ENCODE peak calls at places on chromosomes 12 and 14, in five cellular contexts. Q is HCT116, E is prostate gland, T is endothelial cell of umbilical vein, C is stomach. Y is an unnamed sample.

GRCh38 chr12:93733358-93733757 is 56.2 kb downstream of the CRADD start:
- DNase-seq in C (no peak), E (no peak), T (no peak), Q (no peak), Y (no peak)

GRCh38 chr12:89067436-89067835 is 284.9 kb downstream of the DUSP6 start:
- DNase-seq in C (no peak), T (no peak), E (no peak), Q (peak), Y (no peak)

GRCh38 chr12:63982787-63983186 is 138.3 kb downstream of the SRGAP1 start:
- DNase-seq in T (no peak), Q (no peak), E (no peak), C (no peak), Y (no peak)

GRCh38 chr14:66038214-66038977 is 447.8 kb upstream of the CCDC196 start:
- DNase-seq in T (no peak), Q (no peak), C (no peak), E (no peak), Y (no peak)

GRCh38 chr12:22377731-22378496 is 43.4 kb upstream of the ST8SIA1 start:
- DNase-seq in T (no peak), E (no peak), C (no peak), Q (no peak), Y (no peak)

GRCh38 chr14:79091381-79091963 is 921.3 kb downstream of the NRXN3 start:
- DNase-seq in C (no peak), E (no peak), Q (no peak), T (no peak), Y (no peak)

GRCh38 chr12:68317047-68317667 is 15.0 kb downstream of the MDM1 start:
- DNase-seq in T (peak), E (no peak), C (no peak), Q (peak), Y (no peak)

GRCh38 chr14:23443411-23443812 is 8.0 kb upstream of the MYH7 start:
- DNase-seq in T (no peak), C (no peak), E (no peak), Q (no peak), Y (no peak)

GRCh38 chr12:56996793-56997545 is 9.4 kb downstream of the ZBTB39 start:
- DNase-seq in T (peak), Q (no peak), C (no peak), E (no peak), Y (peak)

GRCh38 chr12:93441111-93441616 is 583 bp downstream of the UBE2N start:
- DNase-seq in C (peak), T (peak), E (peak), Q (no peak), Y (peak)

GRCh38 chr14:82075566-82075965 is 541.9 kb upstream of the SEL1L start:
- DNase-seq in Q (no peak), E (peak), T (no peak), C (peak), Y (no peak)

GRCh38 chr12:113700943-113701342 is 229.3 kb upstream of the LHX5 start:
- DNase-seq in T (no peak), Q (no peak), E (no peak), C (no peak), Y (no peak)

GRCh38 chr12:130978785-130979184 is 25.1 kb downstream of the ADGRD1 start:
- DNase-seq in E (no peak), T (no peak), Q (no peak), C (no peak), Y (no peak)

GRCh38 chr14:67962215-67962644 is 142.7 kb downstream of the RAD51B start:
- DNase-seq in E (no peak), Q (no peak), C (no peak), T (no peak), Y (no peak)

GRCh38 chr12:7411343-7411742 is 32.6 kb downstream of the CD163L1 start:
- DNase-seq in Q (no peak), E (no peak), T (no peak), C (no peak), Y (no peak)

GRCh38 chr14:28661171-28661772 is 105.3 kb upstream of the FOXG1 start:
- DNase-seq in Q (no peak), E (no peak), T (no peak), C (no peak), Y (no peak)

GRCh38 chr12:81542621-81543020 is 216.5 kb downstream of the PPFIA2 start:
- DNase-seq in E (no peak), T (no peak), Q (no peak), C (no peak), Y (no peak)

GRCh38 chr12:28961948-28962384 is 187.1 kb upstream of the FAR2 start:
- DNase-seq in C (no peak), T (peak), E (no peak), Q (no peak), Y (no peak)

GRCh38 chr12:75812341-75813018 is 219.1 kb downstream of the PHLDA1 start:
- DNase-seq in E (no peak), C (no peak), T (no peak), Q (no peak), Y (no peak)

GRCh38 chr12:91222746-91223145 is 40.1 kb upstream of the DCN start:
- DNase-seq in T (peak), Q (no peak), E (no peak), C (no peak), Y (no peak)

GRCh38 chr12:131608740-131609665 is 101.9 kb upstream of the SFSWAP start:
- DNase-seq in T (peak), E (peak), C (peak), Q (peak), Y (peak)

GRCh38 chr12:89856431-89856830 is 147.8 kb upstream of the ATP2B1 start:
- DNase-seq in C (no peak), E (no peak), T (peak), Q (no peak), Y (no peak)

GRCh38 chr14:72463291-72463866 is 430.5 kb downstream of the DPF3 start:
- DNase-seq in E (no peak), T (no peak), C (no peak), Q (peak), Y (no peak)

DNA sequence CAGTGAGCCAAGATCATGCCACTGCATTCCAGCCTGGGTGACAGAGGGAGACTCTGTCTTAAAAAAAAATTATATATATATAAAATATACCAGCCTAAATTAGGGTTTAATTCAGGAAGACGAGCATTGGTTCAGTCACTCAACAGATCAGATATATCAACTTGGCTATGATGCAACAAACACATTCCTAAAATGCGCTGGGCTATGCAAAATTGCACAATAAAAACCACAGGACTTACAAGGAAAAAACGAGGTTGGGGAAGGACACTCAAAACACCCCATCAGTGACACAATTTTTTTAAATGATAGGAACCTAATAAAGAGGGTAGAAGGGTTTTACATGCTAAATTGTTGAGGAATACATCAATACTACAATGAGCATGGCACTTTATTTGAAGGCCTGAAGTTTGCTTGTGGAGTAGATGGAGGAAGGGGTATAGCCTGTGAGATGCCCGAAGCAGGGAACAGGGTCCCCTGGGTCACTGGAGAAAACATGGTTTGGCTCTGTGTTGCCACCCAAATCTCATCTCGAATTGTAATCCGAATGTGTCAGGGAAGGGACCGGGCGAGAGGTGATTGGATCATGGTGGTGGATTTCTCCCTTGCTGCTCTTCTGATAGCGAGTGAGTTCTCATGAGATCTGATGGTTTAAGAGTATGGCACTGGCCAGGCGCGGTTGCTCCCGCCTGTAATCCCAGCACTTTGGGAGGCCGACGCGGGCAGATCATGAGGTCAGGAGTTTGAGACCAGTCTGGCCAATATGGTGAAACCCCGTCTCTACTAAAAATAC is 71.2 kb downstream of the TNFAIP2 start:
- DNase-seq in T (no peak), C (no peak), Q (no peak), E (no peak), Y (no peak)
- TF ChIP-seq POLR2A in T (no peak), C (no peak), Q (no peak), E (no peak), Y (no peak)

GRCh38 chr14:100547633-100548294 is 39.5 kb downstream of the BEGAIN start:
- DNase-seq in E (peak), C (peak), Q (peak), T (peak), Y (peak)
- H3K4me3 ChIP-seq in E (no peak), C (no peak), Q (peak), T (no peak), Y (no peak)

GRCh38 chr14:105092912-105093425 is 27.7 kb upstream of the GPR132 start:
- DNase-seq in E (peak), C (peak), T (peak), Q (no peak), Y (peak)

GRCh38 chr14:105092124-105092911 is 27.1 kb upstream of the GPR132 start:
- DNase-seq in C (peak), E (no peak), T (no peak), Q (no peak), Y (peak)

GRCh38 chr14:105094193-105094907 is 29.1 kb upstream of the GPR132 start:
- DNase-seq in Q (no peak), C (no peak), E (no peak), T (no peak), Y (peak)

GRCh38 chr14:105095236-105095805 is 30.1 kb upstream of the GPR132 start:
- DNase-seq in T (no peak), E (no peak), Q (no peak), C (no peak), Y (no peak)

GRCh38 chr14:105093426-105094192 is 28.4 kb upstream of the GPR132 start:
- DNase-seq in Q (peak), T (peak), E (peak), C (peak), Y (peak)
- TF ChIP-seq POLR2AphosphoS5 in Q (peak), T (no peak), E (peak), C (no peak), Y (peak)

DNA sequence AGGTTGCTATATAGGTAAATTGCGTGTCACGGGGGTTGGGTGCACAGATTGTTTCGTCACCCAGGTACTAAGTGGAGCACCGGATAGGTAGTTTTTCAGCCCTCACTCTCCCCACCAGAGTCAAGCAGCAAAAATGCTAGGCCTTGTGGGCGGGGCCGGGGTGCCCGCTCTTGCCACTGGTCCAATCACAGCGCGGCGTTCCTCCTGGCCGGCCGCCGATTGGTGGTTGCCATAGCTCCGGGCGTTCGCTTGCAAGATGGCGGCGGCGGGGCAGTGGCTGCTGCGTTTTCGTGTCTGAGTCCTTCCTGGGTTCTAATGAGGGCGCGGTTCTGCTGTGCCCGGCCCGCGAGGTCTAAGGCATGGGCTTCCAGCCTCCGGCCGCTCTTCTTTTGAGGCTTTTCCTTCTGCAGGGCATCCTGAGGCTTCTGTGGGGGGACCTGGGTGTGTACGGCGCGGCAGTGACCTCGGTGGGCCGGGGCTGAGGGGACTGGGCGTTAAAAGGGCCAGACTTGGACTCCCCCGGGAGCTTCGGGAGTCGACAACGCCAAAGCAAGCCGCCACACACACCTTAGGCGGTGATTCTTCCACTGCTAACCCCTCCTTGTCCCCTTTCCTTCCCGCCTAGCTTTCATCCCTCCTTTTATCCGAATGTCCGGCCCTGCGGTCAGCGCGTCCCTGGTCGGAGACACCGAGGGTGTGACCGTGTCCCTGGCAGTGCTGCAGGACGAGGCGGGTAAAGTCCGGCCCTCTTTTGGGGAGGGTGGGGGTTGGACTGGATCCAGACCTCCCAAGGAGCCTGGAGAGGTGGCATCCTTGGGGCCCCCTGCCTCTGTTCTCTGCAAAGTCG is at the start of gene TCTN2:
- DNase-seq in Q (peak), C (peak), T (peak), E (peak), Y (peak)
- TF ChIP-seq POLR2A in Q (no peak), C (no peak), T (no peak), E (peak), Y (no peak)

DNA sequence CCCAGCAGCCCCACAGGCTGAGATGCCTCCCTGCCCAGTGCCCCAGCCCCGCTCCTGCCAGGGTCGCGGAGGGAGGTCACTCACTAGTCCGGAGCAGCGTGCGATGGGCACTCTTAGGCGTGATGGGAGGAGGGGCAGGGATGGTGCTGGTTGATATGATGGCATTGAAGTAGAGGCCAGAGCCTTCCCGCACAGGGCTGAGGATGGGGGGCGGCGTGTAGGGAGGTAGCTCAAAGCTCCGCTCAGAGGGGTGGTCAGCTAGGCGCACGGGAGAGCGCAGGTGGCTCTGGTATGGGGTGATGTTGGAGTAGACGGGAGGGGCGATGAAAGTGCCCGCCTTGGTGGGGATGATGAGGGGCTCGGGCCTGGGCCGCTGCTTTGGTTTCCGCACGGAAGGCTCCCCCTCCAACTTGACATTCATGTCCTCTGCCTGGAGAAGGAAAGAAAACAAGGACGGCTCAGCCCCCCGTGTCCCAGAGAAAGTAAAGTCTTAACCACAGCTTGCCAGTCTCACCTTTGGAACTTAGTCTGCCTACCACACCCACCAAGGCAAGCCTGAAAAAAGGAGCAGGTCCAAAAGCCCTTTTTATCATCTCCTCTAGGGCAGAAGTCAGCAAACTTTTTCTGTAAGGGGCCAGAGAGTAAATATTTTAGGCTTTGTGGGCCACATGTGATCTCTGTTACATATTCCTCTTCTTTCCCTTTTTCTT is 15.5 kb upstream of the PNMA1 start:
- DNase-seq in T (no peak), Q (no peak), C (no peak), E (no peak), Y (no peak)
- H3K4me3 ChIP-seq in T (no peak), Q (no peak), C (no peak), E (no peak), Y (no peak)

DNA sequence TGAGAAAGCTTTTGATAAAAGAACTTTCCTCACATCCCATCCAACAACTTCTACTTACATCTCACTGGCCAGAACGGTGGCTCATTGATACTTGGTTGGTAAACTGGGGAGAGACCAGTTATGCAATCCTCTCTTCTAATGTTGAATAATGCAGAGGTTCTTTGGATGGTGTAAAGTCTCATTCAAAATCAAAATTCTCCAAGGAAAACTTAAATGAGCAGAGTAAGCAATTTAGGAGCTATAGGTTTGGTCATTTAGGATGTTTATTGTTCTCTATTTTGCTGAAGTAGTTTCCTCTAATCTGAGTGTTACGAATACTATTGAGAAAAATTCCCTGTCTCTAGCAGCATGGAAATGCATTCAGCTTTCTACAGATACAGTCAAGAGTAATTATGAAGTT is 26.5 kb upstream of the STK38L start:
- DNase-seq in T (no peak), C (no peak), Q (no peak), E (no peak), Y (no peak)
- TF ChIP-seq POLR2AphosphoS5 in T (no peak), C (no peak), Q (no peak), E (no peak), Y (no peak)

DNA sequence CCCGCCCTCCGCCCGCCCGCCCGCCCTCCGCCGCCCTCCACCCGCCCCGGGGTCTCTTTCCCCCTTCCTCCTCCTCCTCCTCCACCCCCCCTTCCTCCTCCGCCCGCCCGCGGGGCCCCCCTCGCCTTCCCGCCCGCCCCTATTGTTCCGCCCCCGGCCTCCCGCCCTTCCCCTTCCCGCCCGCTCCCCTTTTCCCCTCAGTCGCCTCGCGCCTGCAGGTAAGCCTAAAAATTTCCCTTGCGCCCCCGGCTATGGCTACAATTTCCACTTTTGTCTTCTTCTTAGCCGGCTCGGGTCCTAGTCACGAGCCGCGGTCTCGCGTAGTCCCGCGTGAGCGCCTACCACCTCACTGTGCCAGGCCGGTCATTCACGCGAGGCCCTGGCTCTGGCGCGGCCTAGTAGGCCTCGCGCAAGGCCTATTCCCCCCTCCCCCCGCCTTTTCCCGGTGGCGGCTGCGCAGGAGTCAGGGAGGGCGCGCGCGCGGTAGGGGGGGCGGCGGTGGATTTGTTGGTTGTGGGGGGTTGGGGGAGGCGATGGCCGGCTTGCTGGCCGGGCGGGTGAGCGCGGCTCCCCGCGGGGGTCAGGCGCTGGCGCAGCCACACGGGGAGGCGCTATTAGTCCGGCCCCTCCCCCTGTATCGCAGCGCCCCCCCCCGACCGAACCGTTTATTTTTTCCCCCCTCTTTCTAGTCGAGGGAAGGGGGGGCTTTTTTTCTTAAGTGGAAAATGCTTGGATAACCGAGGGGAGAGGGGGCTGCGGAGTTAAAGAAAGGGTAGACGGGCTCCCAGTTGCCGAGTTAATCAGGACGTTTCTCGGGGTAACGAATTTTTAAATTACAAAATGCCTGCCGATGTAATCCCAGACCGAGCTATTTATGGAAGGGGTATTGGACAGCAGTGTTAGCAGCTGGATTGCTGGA is 516 bp downstream of the PCBP2 start:
- DNase-seq in E (peak), T (peak), C (peak), Q (peak), Y (peak)
- TF ChIP-seq POLR2A in E (no peak), T (no peak), C (no peak), Q (peak), Y (no peak)